ENCODE peak calls at places on chromosomes 16 and 17, in nine cellular contexts. C is stomach, Q is A549, R is ovary, G is tibial nerve, T is transverse colon, X is suprapubic skin, S is H1, A is SK-N-SH. Y is an unnamed sample.

GRCh38 chr17:18224428-18225120 is 861 bp upstream of the LLGL1 start:
- DNase-seq in C (no peak), Q (no peak), R (peak; percentile 42), G (no peak), T (no peak), X (no peak), S (peak; percentile 88), A (peak; percentile 41), Y (no peak)

GRCh38 chr17:8991514-8992285 is 26.2 kb upstream of the PIK3R5 start:
- DNase-seq in C (peak; percentile 70), Q (peak; percentile 76), R (no peak), G (peak; percentile 79), T (peak; percentile 70), X (peak; percentile 76), S (no peak), A (peak; percentile 53), Y (peak; percentile 80)

GRCh38 chr17:28743243-28744103 is at the start of gene TRAF4:
- DNase-seq in C (peak; percentile 89), Q (peak; percentile 93), R (peak; percentile 73), G (peak; percentile 72), T (peak; percentile 89), X (peak; percentile 88), S (no peak), A (peak; percentile 92), Y (peak; percentile 86)

GRCh38 chr17:1628856-1629646 is 417 bp upstream of the SLC43A2 start:
- DNase-seq in C (peak; percentile 95), Q (peak; percentile 97), R (peak; percentile 91), G (peak; percentile 95), T (peak; percentile 95), X (peak; percentile 96), S (no peak), A (peak; percentile 99), Y (peak; percentile 97)

GRCh38 chr17:7130626-7131467 is 16.2 kb upstream of the ASGR2 start:
- DNase-seq in C (no peak), Q (no peak), R (no peak), G (no peak), T (no peak), X (no peak), S (no peak), A (no peak), Y (no peak)

GRCh38 chr16:54129810-54130209 is 156.8 kb downstream of the IRX3 start:
- DNase-seq in C (no peak), Q (no peak), R (no peak), G (no peak), T (no peak), X (no peak), S (no peak), A (no peak), Y (no peak)

GRCh38 chr17:72357764-72358365 is 237.0 kb downstream of the SOX9 start:
- DNase-seq in C (no peak), Q (no peak), R (no peak), G (no peak), T (no peak), X (no peak), S (no peak), A (no peak), Y (no peak)

GRCh38 chr17:28948873-28949184 is 2.5 kb downstream of the PHF12 start:
- DNase-seq in C (no peak), Q (no peak), R (no peak), G (no peak), T (no peak), X (no peak), S (no peak), A (no peak), Y (no peak)

GRCh38 chr17:82424001-82424862 is 5.8 kb upstream of the OGFOD3 start:
- DNase-seq in C (peak; percentile 45), Q (peak; percentile 60), R (no peak), G (peak; percentile 63), T (peak; percentile 55), X (no peak), S (no peak), A (peak; percentile 73), Y (no peak)

GRCh38 chr16:27238016-27238587 is 30.5 kb downstream of the NSMCE1 start:
- DNase-seq in C (peak; percentile 44), Q (no peak), R (no peak), G (no peak), T (peak; percentile 71), X (peak; percentile 71), S (no peak), A (no peak), Y (peak; percentile 69)

GRCh38 chr16:84537431-84538151 is 33.1 kb upstream of the MEAK7 start:
- DNase-seq in C (no peak), Q (no peak), R (no peak), G (no peak), T (no peak), X (no peak), S (no peak), A (no peak), Y (no peak)

GRCh38 chr16:77432264-77432663 is 2.6 kb downstream of the ADAMTS18 start:
- DNase-seq in C (no peak), Q (no peak), R (no peak), G (no peak), T (no peak), X (no peak), S (no peak), A (no peak), Y (no peak)

GRCh38 chr17:4541041-4541327 is 14.2 kb downstream of the MYBBP1A start:
- DNase-seq in C (no peak), Q (no peak), R (no peak), G (no peak), T (no peak), X (no peak), S (no peak), A (no peak), Y (no peak)

GRCh38 chr16:82655315-82655714 is 28.5 kb downstream of the CDH13 start:
- DNase-seq in C (peak; percentile 36), Q (no peak), R (no peak), G (no peak), T (peak; percentile 45), X (no peak), S (no peak), A (no peak), Y (peak; percentile 43)

GRCh38 chr17:55699178-55699865 is 23.3 kb downstream of the TMEM100 start:
- DNase-seq in C (no peak), Q (no peak), R (no peak), G (no peak), T (no peak), X (no peak), S (no peak), A (no peak), Y (no peak)

GRCh38 chr16:89460556-89460955 is 29.8 kb downstream of the ANKRD11 start:
- DNase-seq in C (no peak), Q (no peak), R (no peak), G (no peak), T (no peak), X (no peak), S (no peak), A (no peak), Y (no peak)

GRCh38 chr17:38922538-38923291 is 2.7 kb upstream of the LASP1NB start:
- DNase-seq in C (peak; percentile 73), Q (no peak), R (peak; percentile 84), G (peak; percentile 85), T (peak; percentile 68), X (no peak), S (no peak), A (peak; percentile 52), Y (peak; percentile 92)

GRCh38 chr16:52805559-52806168 is 247.0 kb downstream of the CHD9NB start:
- DNase-seq in C (no peak), Q (no peak), R (no peak), G (no peak), T (no peak), X (no peak), S (no peak), A (no peak), Y (no peak)

GRCh38 chr16:46918905-46919792 is 35.0 kb downstream of the GPT2 start:
- DNase-seq in C (peak; percentile 86), Q (no peak), R (no peak), G (no peak), T (peak; percentile 22), X (no peak), S (no peak), A (no peak), Y (no peak)

GRCh38 chr16:11303405-11304138 is 22.4 kb upstream of the PRM1 start:
- DNase-seq in C (peak; percentile 85), Q (no peak), R (no peak), G (no peak), T (no peak), X (no peak), S (no peak), A (peak; percentile 85), Y (no peak)

GRCh38 chr16:585351-585750 is 4.5 kb upstream of the RAB40C start:
- DNase-seq in C (peak; percentile 67), Q (peak; percentile 55), R (no peak), G (no peak), T (no peak), X (no peak), S (no peak), A (peak; percentile 83), Y (no peak)
- H3K27ac ChIP-seq in C (no peak overlapping the region), Q (no peak overlapping the region), R (no peak overlapping the region), G (no peak overlapping the region), T (no peak overlapping the region), X (no peak overlapping the region), S (no peak overlapping the region), A (no peak overlapping the region), Y (no peak overlapping the region)

DNA sequence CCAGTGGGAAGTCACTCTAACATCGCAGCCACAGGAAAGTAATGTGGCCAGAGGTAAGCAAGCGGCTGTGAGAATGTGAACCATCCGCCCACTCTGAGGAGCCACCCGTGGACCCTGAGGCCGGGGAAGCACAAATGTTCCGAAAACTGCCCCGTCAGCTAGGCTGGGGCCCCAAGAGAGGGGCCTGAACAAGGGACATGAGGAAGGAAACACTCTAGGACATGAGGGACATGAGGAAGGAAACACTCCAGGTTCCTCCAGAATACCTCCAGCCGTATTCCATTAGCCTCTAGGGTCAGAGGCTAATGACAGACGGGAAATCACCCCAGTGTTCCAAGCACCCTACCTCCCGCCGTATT is 317 bp downstream of the TEFM start:
- DNase-seq in C (no peak), Q (no peak), R (no peak), G (no peak), T (peak; percentile 11), X (no peak), S (no peak), A (peak; percentile 43), Y (no peak)
- TF ChIP-seq EP300 in C (no peak), Q (no peak), R (no peak), G (no peak), T (no peak), X (no peak), S (no peak), A (no peak), Y (no peak)

GRCh38 chr17:45425125-45425983 is 7.3 kb downstream of the ARHGAP27 start:
- DNase-seq in C (peak; percentile 92), Q (peak; percentile 97), R (no peak), G (no peak), T (peak; percentile 93), X (no peak), S (peak; percentile 86), A (peak; percentile 68), Y (no peak)
- TF ChIP-seq CTCF in C (no peak), Q (peak; percentile 75), R (no peak), G (no peak), T (no peak), X (no peak), S (peak; percentile 76), A (peak; percentile 44), Y (no peak)

GRCh38 chr17:79511471-79511870 is 99.4 kb downstream of the RBFOX3 start:
- DNase-seq in C (no peak), Q (no peak), R (no peak), G (no peak), T (no peak), X (no peak), S (no peak), A (no peak), Y (no peak)
- H3K27ac ChIP-seq in C (no peak overlapping the region), Q (no peak overlapping the region), R (no peak overlapping the region), G (no peak overlapping the region), T (no peak overlapping the region), X (no peak overlapping the region), S (no peak overlapping the region), A (no peak overlapping the region), Y (no peak overlapping the region)

Y was measured in sigmoid colon.